ENCODE peak calls at places on chromosomes 11 and 22, in ten cellular contexts. R is right cardiac atrium, W is T-helper 1 cell, F is substantia nigra, J is NCI-H1092, D is NCI-H774, S is Calu3, A is colonic mucosa, C is NCI-H460, Y is natural killer cell. K is an unnamed sample.

GRCh38 chr11:44638032-44638431 is 72.6 kb downstream of the CD82 start:
- DNase-seq in W (no peak), A (no peak), D (no peak), F (no peak), R (peak; percentile 46), Y (no peak), C (no peak), S (no peak), J (no peak), K (no peak)

GRCh38 chr11:91932151-91932821 is 292.3 kb upstream of the FAT3 start:
- DNase-seq in S (no peak), Y (no peak), W (no peak), R (no peak), J (no peak), F (no peak), C (no peak), A (no peak), D (no peak), K (no peak)

GRCh38 chr11:85602551-85603218 is 24.5 kb downstream of the DLG2 start:
- DNase-seq in C (no peak), Y (no peak), F (no peak), W (no peak), S (no peak), D (no peak), R (no peak), A (no peak), J (no peak), K (no peak)

GRCh38 chr11:91749231-91749630 is 475.4 kb upstream of the FAT3 start:
- DNase-seq in S (no peak), C (no peak), F (no peak), D (no peak), A (no peak), J (no peak), Y (no peak), R (no peak), W (no peak), K (peak; percentile 38)

GRCh38 chr22:23565942-23566715 is 14.0 kb downstream of the IGLL1 start:
- DNase-seq in D (no peak), S (peak; percentile 23), J (no peak), W (no peak), F (no peak), Y (no peak), C (no peak), A (no peak), R (peak; percentile 64), K (no peak)

GRCh38 chr11:23540101-23540561 is 679.9 kb upstream of the CCDC179 start:
- DNase-seq in F (no peak), C (peak; percentile 35), R (no peak), J (no peak), A (peak; percentile 30), W (no peak), Y (no peak), D (peak; percentile 30), S (peak; percentile 34), K (peak; percentile 35)

GRCh38 chr11:8766043-8766992 is 83.7 kb downstream of the RPL27A start:
- DNase-seq in S (no peak), D (no peak), A (no peak), Y (no peak), J (no peak), C (no peak), R (no peak), F (no peak), W (no peak), K (no peak)

GRCh38 chr11:74559110-74559933 is 33.1 kb upstream of the POLD3 start:
- DNase-seq in W (no peak), J (peak; percentile 28), F (no peak), R (peak; percentile 46), A (no peak), Y (no peak), C (no peak), D (no peak), S (no peak), K (no peak)

GRCh38 chr11:102577182-102577581 is 46.6 kb upstream of the MMP7 start:
- DNase-seq in W (no peak), D (no peak), A (no peak), C (no peak), J (no peak), Y (no peak), F (no peak), R (no peak), S (no peak), K (no peak)

GRCh38 chr11:122505304-122506006 is 150.1 kb upstream of the UBASH3B start:
- DNase-seq in A (peak; percentile 66), S (peak; percentile 70), D (peak; percentile 27), R (peak; percentile 93), C (peak; percentile 51), Y (peak; percentile 17), F (peak; percentile 80), J (peak; percentile 79), W (no peak), K (peak; percentile 61)

GRCh38 chr11:72720806-72721205 is 31.4 kb downstream of the ARAP1 start:
- DNase-seq in R (peak; percentile 66), Y (no peak), C (no peak), D (no peak), S (no peak), A (no peak), W (no peak), F (no peak), J (no peak), K (no peak)

GRCh38 chr11:120712014-120712413 is 200.5 kb downstream of the GRIK4 start:
- DNase-seq in S (no peak), Y (no peak), J (no peak), R (no peak), W (no peak), F (no peak), D (no peak), A (no peak), C (no peak), K (no peak)

GRCh38 chr11:96464695-96465307 is 75.0 kb downstream of the JRKL start:
- DNase-seq in D (peak; percentile 79), S (no peak), C (peak; percentile 62), Y (no peak), W (no peak), A (no peak), J (peak; percentile 59), F (no peak), R (no peak), K (peak; percentile 85)

GRCh38 chr11:83162377-83162776 is 5.4 kb downstream of the PCF11 start:
- DNase-seq in Y (no peak), C (no peak), R (no peak), D (no peak), W (no peak), S (no peak), J (no peak), F (no peak), A (no peak), K (no peak)

GRCh38 chr11:57339305-57339704 is 1.2 kb downstream of the P2RX3 start:
- DNase-seq in C (no peak), J (no peak), D (no peak), Y (no peak), A (no peak), R (no peak), S (no peak), W (no peak), F (no peak), K (no peak)

GRCh38 chr11:83815736-83816135 is 529.6 kb upstream of the CCDC90B start:
- DNase-seq in C (no peak), J (no peak), A (no peak), R (no peak), D (no peak), W (no peak), F (no peak), Y (no peak), S (no peak), K (no peak)